ENCODE peak calls at places on chromosomes 6 and 20, in ten cellular contexts. Z is WTC11; R is tibial artery; H is RCC 7860; G is NCI-H345; N is activated T-helper 1 cell treated with Interleukin-2 at 50 U/mL for 16 hours; V is substantia nigra; Q is stimulated activated naive B cell treated with anti-CD40 and anti-IgM and Interleukin-4, amounts not matched to agents 10 μg/mL and 1 μg/mL and 100 μg/mL, for 72 hours; J is hepatocyte; L is naive thymus-derived CD8-positive, alpha-beta T cell. C is an unnamed sample.

GRCh38 chr6:105161411-105161810 is 18.4 kb downstream of the POPDC3 start:
- DNase-seq in V (no peak), R (no peak), L (no peak), Z (no peak), H (no peak), J (no peak), N (no peak), G (no peak), Q (no peak), C (no peak)

GRCh38 chr20:19821605-19822004 is 63.5 kb downstream of the RIN2 start:
- DNase-seq in N (no peak), H (no peak), Z (no peak), R (no peak), Q (no peak), G (no peak), V (no peak), L (no peak), J (no peak), C (no peak)

GRCh38 chr6:28922841-28923317 is 906 bp downstream of the TRIM27 start:
- DNase-seq in Z (no peak), L (no peak), J (peak; percentile 59), V (peak; percentile 58), Q (peak; percentile 46), N (no peak), H (peak; percentile 21), G (peak; percentile 49), R (peak; percentile 74), C (no peak)

GRCh38 chr6:50602191-50602810 is 111.0 kb upstream of the TFAP2D start:
- DNase-seq in Q (no peak), Z (no peak), H (no peak), R (no peak), V (no peak), G (peak; percentile 53), N (no peak), J (peak; percentile 63), L (no peak), C (no peak)

GRCh38 chr6:1572892-1573291 is 36.8 kb upstream of the FOXC1 start:
- DNase-seq in J (no peak), V (no peak), N (no peak), H (no peak), Z (no peak), G (no peak), R (no peak), L (no peak), Q (no peak), C (no peak)

GRCh38 chr6:152993431-152993830 is 9.1 kb downstream of the MTRF1L start:
- DNase-seq in L (no peak), Q (no peak), R (no peak), V (no peak), N (no peak), J (no peak), G (no peak), H (no peak), Z (no peak), C (no peak)

GRCh38 chr20:57053798-57054552 is 212.5 kb downstream of the BMP7 start:
- DNase-seq in H (no peak), J (no peak), N (no peak), Z (no peak), V (no peak), Q (no peak), R (peak; percentile 42), L (no peak), G (no peak), C (no peak)

GRCh38 chr6:142756215-142756630 is 188.8 kb downstream of the HIVEP2 start:
- DNase-seq in Z (no peak), V (no peak), L (no peak), Q (no peak), J (no peak), G (no peak), H (peak; percentile 93), N (no peak), R (no peak), C (no peak)

GRCh38 chr6:36387440-36388303 is at the start of gene ETV7:
- DNase-seq in Z (peak; percentile 50), G (no peak), N (peak; percentile 3), V (no peak), L (peak; percentile 25), J (peak; percentile 64), Q (no peak), H (no peak), R (no peak), C (no peak)

GRCh38 chr20:63498950-63499332 is at the start of gene EEF1A2:
- DNase-seq in J (peak; percentile 78), L (peak; percentile 53), V (no peak), G (peak; percentile 67), Z (no peak), N (peak; percentile 45), R (no peak), Q (no peak), H (no peak), C (no peak)

GRCh38 chr20:13694420-13695150 is 55.9 kb upstream of the TASP1 start:
- DNase-seq in G (no peak), N (no peak), H (no peak), R (no peak), L (no peak), Q (no peak), J (no peak), Z (no peak), V (no peak), C (no peak)

GRCh38 chr6:11085758-11086435 is 7.7 kb upstream of the SMIM13 start:
- DNase-seq in Z (no peak), H (peak; percentile 18), J (no peak), Q (no peak), G (no peak), R (no peak), V (no peak), L (no peak), N (no peak), C (no peak)

GRCh38 chr20:62900052-62900691 is 26.1 kb downstream of the DIDO1 start:
- DNase-seq in R (peak; percentile 84), N (peak; percentile 59), G (peak; percentile 83), H (peak; percentile 50), J (peak; percentile 87), L (peak; percentile 85), Q (peak; percentile 65), V (peak; percentile 29), Z (peak; percentile 89), C (peak; percentile 79)

GRCh38 chr20:36415475-36416002 is 109.4 kb downstream of the DLGAP4 start:
- DNase-seq in L (no peak), Z (no peak), H (no peak), J (no peak), N (no peak), R (no peak), G (no peak), V (no peak), Q (no peak), C (no peak)

GRCh38 chr6:51473996-51474975 is 613.1 kb downstream of the PKHD1 start:
- DNase-seq in Q (no peak), J (no peak), N (no peak), Z (no peak), L (no peak), R (no peak), H (no peak), V (no peak), G (peak; percentile 7), C (no peak)

GRCh38 chr6:2718334-2719052 is 32.2 kb downstream of the MYLK4 start:
- DNase-seq in V (no peak), H (no peak), R (no peak), J (no peak), G (no peak), Q (no peak), Z (no peak), L (no peak), N (no peak), C (no peak)

GRCh38 chr6:7107578-7108195 is at the start of gene RREB1:
- DNase-seq in N (peak; percentile 37), Z (peak; percentile 38), L (peak; percentile 50), V (peak; percentile 16), R (peak; percentile 86), G (peak; percentile 15), H (no peak), J (peak; percentile 89), Q (peak; percentile 59), C (peak; percentile 77)

C was measured in coronary artery.